ENCODE peak calls at places on chromosomes 16 and 17, in ten cellular contexts. Y, V, R, P, H, K, T, D, F and O are unnamed samples.

GRCh38 chr16:49637511-49637910 is 218.4 kb downstream of the ZNF423 start:
- DNase-seq in H (no peak), P (no peak), D (peak), T (no peak), V (no peak), Y (no peak), K (no peak), R (no peak), F (no peak), O (no peak)

GRCh38 chr16:72092832-72093447 is 480 bp downstream of the TXNL4B start:
- DNase-seq in V (no peak), K (peak), F (no peak), Y (peak), R (peak), H (no peak), T (no peak), P (no peak), D (no peak), O (no peak)

GRCh38 chr16:29743827-29744531 is 1.8 kb downstream of the C16orf54 start:
- DNase-seq in R (no peak), Y (no peak), V (no peak), F (no peak), D (no peak), T (no peak), K (no peak), H (no peak), P (no peak), O (no peak)

GRCh38 chr17:50660042-50660886 is 25.6 kb downstream of the ABCC3 start:
- DNase-seq in P (no peak), T (peak), H (no peak), R (no peak), Y (no peak), K (peak), D (no peak), V (peak), F (no peak), O (no peak)

GRCh38 chr16:74496054-74496453 is 74.8 kb upstream of the CLEC18B start:
- DNase-seq in V (no peak), P (no peak), D (no peak), H (no peak), F (no peak), T (no peak), R (no peak), Y (no peak), K (no peak), O (no peak)

GRCh38 chr17:21595086-21595485 is 97.2 kb upstream of the KCNJ18 start:
- DNase-seq in K (no peak), F (no peak), D (no peak), P (no peak), Y (no peak), R (no peak), H (no peak), V (no peak), T (no peak), O (no peak)

GRCh38 chr17:80221401-80221800 is 1.2 kb downstream of the SLC26A11 start:
- DNase-seq in P (no peak), V (no peak), F (no peak), Y (no peak), R (no peak), K (no peak), T (no peak), H (no peak), D (no peak), O (no peak)

GRCh38 chr16:29876578-29877249 is 13.7 kb upstream of the CDIPT start:
- DNase-seq in D (no peak), T (no peak), R (no peak), K (no peak), H (no peak), V (no peak), F (no peak), P (no peak), Y (no peak), O (no peak)

GRCh38 chr16:31006086-31006385 is 4.4 kb downstream of the STX1B start:
- DNase-seq in K (no peak), F (no peak), H (no peak), P (no peak), T (no peak), R (no peak), D (no peak), V (no peak), Y (no peak), O (no peak)

GRCh38 chr17:33291248-33292183 is 1.6 kb downstream of the ASIC2 start:
- DNase-seq in T (no peak), R (no peak), D (no peak), V (no peak), K (no peak), P (no peak), Y (no peak), H (no peak), F (no peak), O (peak)